ENCODE peak calls at places on chromosomes 13 and 19, in seven cellular contexts. V, T, A, U, I, G and Z are unnamed samples.

GRCh38 chr19:36041831-36042230 is 9.2 kb upstream of the CLIP3 start:
- DNase-seq in I (peak), T (no peak), U (no peak), V (no peak), A (no peak), G (no peak), Z (no peak)

GRCh38 chr19:3404324-3405260 is 38.2 kb downstream of the NFIC start:
- DNase-seq in U (no peak), G (no peak), A (no peak), I (peak), V (no peak), T (no peak), Z (no peak)

GRCh38 chr13:104936304-104936703 is 1599.2 kb downstream of the EFNB2 start:
- DNase-seq in A (no peak), I (no peak), V (no peak), U (no peak), G (no peak), T (no peak), Z (no peak)

GRCh38 chr13:89660752-89661151 is 1686.7 kb upstream of the MIR17HG start:
- DNase-seq in U (no peak), I (no peak), T (no peak), G (no peak), V (no peak), A (no peak), Z (no peak)

GRCh38 chr19:7851623-7852500 is 21.8 kb downstream of the EVI5L start:
- DNase-seq in U (no peak), V (no peak), T (no peak), A (no peak), I (no peak), G (no peak), Z (no peak)

GRCh38 chr19:14659886-14660489 is 14.7 kb downstream of the ADGRE3 start:
- DNase-seq in I (no peak), V (no peak), G (no peak), U (no peak), T (no peak), A (no peak), Z (no peak)

GRCh38 chr19:14519860-14520407 is 1.7 kb upstream of the DNAJB1 start:
- DNase-seq in G (peak), T (no peak), U (no peak), I (no peak), V (no peak), A (no peak), Z (no peak)

GRCh38 chr13:34103854-34104253 is 285.9 kb downstream of the RFC3 start:
- DNase-seq in U (no peak), V (no peak), T (no peak), G (no peak), I (no peak), A (no peak), Z (no peak)

GRCh38 chr13:31835932-31836331 is 96.6 kb downstream of the RXFP2 start:
- DNase-seq in T (no peak), I (no peak), V (no peak), G (no peak), U (no peak), A (no peak), Z (no peak)

GRCh38 chr13:28329395-28330158 is 165.4 kb downstream of the FLT1 start:
- DNase-seq in I (peak), V (no peak), T (no peak), G (no peak), U (no peak), A (peak), Z (no peak)

GRCh38 chr13:20566424-20566916 is 487 bp upstream of the IFT88 start:
- DNase-seq in T (no peak), V (no peak), G (peak), U (no peak), I (no peak), A (peak), Z (no peak)

GRCh38 chr19:18717601-18718000 is 34.1 kb downstream of the CRTC1 start:
- DNase-seq in T (no peak), A (no peak), U (no peak), G (no peak), V (no peak), I (no peak), Z (no peak)

GRCh38 chr19:1567116-1567847 is 843 bp downstream of the MEX3D start:
- DNase-seq in T (peak), I (no peak), G (no peak), U (peak), V (no peak), A (no peak), Z (peak)

GRCh38 chr19:43465468-43466120 is at the start of gene LYPD3:
- DNase-seq in T (no peak), V (no peak), I (no peak), U (no peak), A (no peak), G (peak), Z (no peak)

GRCh38 chr19:45790942-45791341 is 1.7 kb downstream of the DMWD start:
- DNase-seq in U (no peak), G (no peak), T (peak), V (peak), I (no peak), A (no peak), Z (no peak)

GRCh38 chr13:35953537-35954206 is 177.5 kb downstream of the DCLK1 start:
- DNase-seq in G (no peak), A (peak), T (no peak), U (peak), I (peak), V (no peak), Z (peak)

GRCh38 chr13:51435002-51435578 is 17.7 kb downstream of the INTS6 start:
- DNase-seq in I (no peak), V (no peak), U (no peak), A (no peak), T (no peak), G (no peak), Z (no peak)

GRCh38 chr13:46908511-46908910 is 11.7 kb upstream of the HTR2A start:
- DNase-seq in U (no peak), I (peak), G (no peak), T (no peak), A (no peak), V (no peak), Z (no peak)

GRCh38 chr19:18291019-18291524 is 9.7 kb upstream of the JUND start:
- DNase-seq in V (peak), U (no peak), A (no peak), T (no peak), I (no peak), G (no peak), Z (no peak)

GRCh38 chr13:26956532-26957142 is 196.1 kb upstream of the GPR12 start:
- DNase-seq in V (no peak), A (no peak), G (no peak), U (no peak), I (no peak), T (no peak), Z (no peak)

GRCh38 chr19:17488593-17489391 is 18.5 kb downstream of the SLC27A1 start:
- DNase-seq in U (peak), T (peak), A (no peak), G (peak), V (peak), I (no peak), Z (peak)

GRCh38 chr19:42246143-42246868 is 3.9 kb upstream of the GSK3A start:
- DNase-seq in A (peak), U (no peak), V (no peak), I (peak), G (no peak), T (no peak), Z (no peak)

GRCh38 chr19:43450545-43450997 is 14.8 kb downstream of the LYPD3 start:
- DNase-seq in U (no peak), I (no peak), V (no peak), A (peak), T (no peak), G (no peak), Z (no peak)

GRCh38 chr13:98766120-98766519 is 13.6 kb upstream of the SLC15A1 start:
- DNase-seq in V (no peak), T (no peak), U (no peak), A (no peak), I (no peak), G (no peak), Z (no peak)

GRCh38 chr13:26759907-26760834 is at the start of gene GPR12:
- DNase-seq in V (no peak), U (peak), A (no peak), G (no peak), T (no peak), I (no peak), Z (no peak)

GRCh38 chr19:5563008-5563431 is 4.7 kb downstream of the TINCR start:
- DNase-seq in I (no peak), T (no peak), U (no peak), G (no peak), V (no peak), A (no peak), Z (no peak)

GRCh38 chr13:97202761-97203160 is 19.4 kb upstream of the MBNL2 start:
- DNase-seq in G (no peak), U (no peak), T (no peak), A (no peak), V (no peak), I (no peak), Z (no peak)

GRCh38 chr19:29831041-29831548 is 19.3 kb downstream of the CCNE1 start:
- DNase-seq in A (no peak), V (peak), T (peak), G (peak), U (no peak), I (no peak), Z (no peak)

GRCh38 chr19:53333071-53333465 is 481 bp upstream of the ZNF845 start:
- DNase-seq in G (peak), U (peak), I (no peak), T (peak), A (peak), V (no peak), Z (no peak)

GRCh38 chr19:35025969-35026368 is 4.3 kb upstream of the SCN1B start:
- DNase-seq in I (no peak), A (no peak), G (no peak), T (no peak), U (no peak), V (no peak), Z (no peak)

GRCh38 chr13:113211774-113212173 is 2.4 kb downstream of the CUL4A start:
- DNase-seq in A (no peak), I (no peak), V (no peak), T (peak), U (peak), G (no peak), Z (no peak)

GRCh38 chr13:82330499-82330898 is 1551.8 kb downstream of the SLITRK1 start:
- DNase-seq in U (no peak), A (no peak), T (no peak), V (no peak), I (no peak), G (no peak), Z (no peak)

GRCh38 chr13:48318714-48319457 is 15.3 kb downstream of the RB1 start:
- DNase-seq in I (no peak), A (no peak), G (no peak), T (peak), V (no peak), U (no peak), Z (no peak)

GRCh38 chr13:56396318-56396717 is 744.4 kb upstream of the PRR20A start:
- DNase-seq in T (no peak), I (no peak), A (no peak), V (no peak), G (no peak), U (no peak), Z (no peak)

GRCh38 chr13:76473552-76474134 is 412.6 kb downstream of the KCTD12 start:
- DNase-seq in A (peak), T (peak), V (peak), U (peak), I (peak), G (peak), Z (peak)

GRCh38 chr13:38821753-38822551 is 135.1 kb downstream of the FREM2 start:
- DNase-seq in I (no peak), V (no peak), U (peak), A (no peak), T (no peak), G (no peak), Z (no peak)